ENCODE peak calls at places on chromosome 10, in five cellular contexts. One of them, this sample, is unnamed.
A peak's percentile ranks its signal among the peaks of the same experiment; 100 is the strongest.

GRCh38 chr10:97197030-97197500 is 11.3 kb upstream of the SLIT1 start:
- DNase-seq in stomach: no peak
- DNase-seq in heart left ventricle: no peak
- DNase-seq in OCI-LY7: no peak
- DNase-seq in nephron progenitor cell: no peak
- DNase-seq in this sample: no peak

GRCh38 chr10:122475581-122475980 is 14.2 kb downstream of the HTRA1 start:
- DNase-seq in heart left ventricle: no peak
- DNase-seq in stomach: no peak
- DNase-seq in nephron progenitor cell: peak; percentile 41
- DNase-seq in OCI-LY7: no peak
- DNase-seq in this sample: no peak

GRCh38 chr10:97721871-97722780 is 8.6 kb downstream of the MARVELD1 start:
- DNase-seq in nephron progenitor cell: no peak
- DNase-seq in heart left ventricle: no peak
- DNase-seq in stomach: no peak
- DNase-seq in OCI-LY7: no peak
- DNase-seq in this sample: no peak

GRCh38 chr10:91135113-91135512 is 85.3 kb upstream of the PCGF5 start:
- DNase-seq in heart left ventricle: no peak
- DNase-seq in OCI-LY7: no peak
- DNase-seq in stomach: no peak
- DNase-seq in nephron progenitor cell: no peak
- DNase-seq in this sample: no peak

GRCh38 chr10:7364474-7364873 is 46.4 kb downstream of the SFMBT2 start:
- DNase-seq in nephron progenitor cell: no peak
- DNase-seq in OCI-LY7: no peak
- DNase-seq in heart left ventricle: no peak
- DNase-seq in stomach: no peak
- DNase-seq in this sample: no peak

GRCh38 chr10:67790534-67791408 is 47.2 kb downstream of the DNAJC12 start:
- DNase-seq in stomach: no peak
- DNase-seq in OCI-LY7: peak; percentile 64
- DNase-seq in nephron progenitor cell: no peak
- DNase-seq in heart left ventricle: no peak
- DNase-seq in this sample: no peak

GRCh38 chr10:60230892-60231291 is 158.8 kb downstream of the ANK3 start:
- DNase-seq in nephron progenitor cell: no peak
- DNase-seq in heart left ventricle: no peak
- DNase-seq in OCI-LY7: no peak
- DNase-seq in stomach: no peak
- DNase-seq in this sample: no peak

GRCh38 chr10:115939101-115939815 is 333.7 kb downstream of the GFRA1 start:
- DNase-seq in heart left ventricle: no peak
- DNase-seq in nephron progenitor cell: no peak
- DNase-seq in stomach: no peak
- DNase-seq in OCI-LY7: no peak
- DNase-seq in this sample: no peak

GRCh38 chr10:112564337-112564736 is 117.3 kb downstream of the VTI1A start:
- DNase-seq in nephron progenitor cell: no peak
- DNase-seq in heart left ventricle: no peak
- DNase-seq in OCI-LY7: no peak
- DNase-seq in stomach: no peak
- DNase-seq in this sample: no peak

GRCh38 chr10:107800061-107800460 is 635.6 kb upstream of the SORCS1 start:
- DNase-seq in OCI-LY7: no peak
- DNase-seq in nephron progenitor cell: no peak
- DNase-seq in stomach: no peak
- DNase-seq in heart left ventricle: no peak
- DNase-seq in this sample: no peak

GRCh38 chr10:86372785-86373239 is 6.2 kb upstream of the GRID1 start:
- DNase-seq in OCI-LY7: no peak
- DNase-seq in stomach: peak; percentile 17
- DNase-seq in heart left ventricle: no peak
- DNase-seq in nephron progenitor cell: no peak
- DNase-seq in this sample: peak; percentile 52

GRCh38 chr10:24722131-24722675 is 1.5 kb downstream of the ARHGAP21 start:
- DNase-seq in OCI-LY7: no peak
- DNase-seq in nephron progenitor cell: no peak
- DNase-seq in heart left ventricle: no peak
- DNase-seq in stomach: no peak
- DNase-seq in this sample: no peak

GRCh38 chr10:11434323-11434722 is 177.1 kb downstream of the USP6NL start:
- DNase-seq in heart left ventricle: no peak
- DNase-seq in nephron progenitor cell: no peak
- DNase-seq in stomach: no peak
- DNase-seq in OCI-LY7: peak; percentile 59
- DNase-seq in this sample: no peak

GRCh38 chr10:12351447-12351846 is 2.1 kb downstream of the CAMK1D start:
- DNase-seq in heart left ventricle: no peak
- DNase-seq in OCI-LY7: no peak
- DNase-seq in stomach: no peak
- DNase-seq in nephron progenitor cell: peak; percentile 23
- DNase-seq in this sample: no peak

GRCh38 chr10:49208996-49209395 is 20.8 kb upstream of the TMEM273 start:
- DNase-seq in heart left ventricle: no peak
- DNase-seq in OCI-LY7: no peak
- DNase-seq in nephron progenitor cell: no peak
- DNase-seq in stomach: no peak
- DNase-seq in this sample: no peak

GRCh38 chr10:24784061-24784460 is 60.4 kb upstream of the ARHGAP21 start:
- DNase-seq in OCI-LY7: no peak
- DNase-seq in heart left ventricle: no peak
- DNase-seq in nephron progenitor cell: no peak
- DNase-seq in stomach: no peak
- DNase-seq in this sample: no peak

GRCh38 chr10:43041422-43042342 is 35.2 kb upstream of the RET start:
- DNase-seq in OCI-LY7: no peak
- DNase-seq in heart left ventricle: no peak
- DNase-seq in nephron progenitor cell: no peak
- DNase-seq in stomach: peak; percentile 17
- DNase-seq in this sample: no peak

GRCh38 chr10:130003166-130003565 is 39.1 kb upstream of the EBF3 start:
- DNase-seq in stomach: no peak
- DNase-seq in OCI-LY7: no peak
- DNase-seq in nephron progenitor cell: no peak
- DNase-seq in heart left ventricle: no peak
- DNase-seq in this sample: no peak

GRCh38 chr10:52801951-52802350 is 29.4 kb upstream of the MBL2 start:
- DNase-seq in heart left ventricle: no peak
- DNase-seq in nephron progenitor cell: no peak
- DNase-seq in OCI-LY7: no peak
- DNase-seq in stomach: no peak
- DNase-seq in this sample: no peak

GRCh38 chr10:132599712-132600111 is 62.1 kb downstream of the INPP5A start:
- DNase-seq in OCI-LY7: no peak
- DNase-seq in heart left ventricle: no peak
- DNase-seq in stomach: no peak
- DNase-seq in nephron progenitor cell: no peak
- DNase-seq in this sample: no peak

GRCh38 chr10:124703778-124704427 is 40.3 kb downstream of the FAM53B start:
- DNase-seq in heart left ventricle: peak; percentile 90
- DNase-seq in stomach: peak; percentile 61
- DNase-seq in nephron progenitor cell: no peak
- DNase-seq in OCI-LY7: peak; percentile 94
- DNase-seq in this sample: no peak

GRCh38 chr10:63798599-63799498 is 277.6 kb downstream of the REEP3 start:
- DNase-seq in OCI-LY7: no peak
- DNase-seq in stomach: peak; percentile 72
- DNase-seq in heart left ventricle: peak; percentile 71
- DNase-seq in nephron progenitor cell: no peak
- DNase-seq in this sample: no peak

DNA sequence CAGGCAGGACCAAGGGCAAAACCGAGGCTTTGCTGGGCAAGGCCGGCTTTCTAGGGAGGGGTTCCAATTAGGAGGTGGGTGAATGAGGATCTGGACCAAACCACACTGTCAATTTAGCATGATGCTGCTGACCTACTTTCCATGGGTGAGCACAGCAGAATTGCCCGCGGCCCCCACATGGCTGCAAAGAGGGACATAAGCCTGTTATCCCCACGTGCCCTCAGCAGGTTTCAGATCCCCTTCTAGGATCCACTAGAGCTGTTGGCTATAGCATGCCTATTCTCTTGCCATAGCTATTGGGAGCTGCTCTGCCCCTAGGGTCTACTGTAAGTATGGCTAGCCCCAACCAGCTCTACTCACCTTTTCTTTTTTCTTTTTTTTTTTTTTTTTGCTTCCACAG is 102.8 kb downstream of the COL13A1 start:
- DNase-seq in OCI-LY7: no peak
- DNase-seq in nephron progenitor cell: no peak
- DNase-seq in heart left ventricle: no peak
- DNase-seq in stomach: no peak
- DNase-seq in this sample: no peak
- TF ChIP-seq CTCF in OCI-LY7: no peak
- TF ChIP-seq CTCF in nephron progenitor cell: no peak
- TF ChIP-seq CTCF in heart left ventricle: no peak
- TF ChIP-seq CTCF in stomach: no peak
- TF ChIP-seq CTCF in this sample: no peak

GRCh38 chr10:81817611-81818160 is 57.3 kb upstream of the NRG3 start:
- DNase-seq in stomach: no peak
- DNase-seq in nephron progenitor cell: no peak
- DNase-seq in OCI-LY7: no peak
- DNase-seq in heart left ventricle: no peak
- DNase-seq in this sample: no peak

GRCh38 chr10:81814842-81815241 is 60.2 kb upstream of the NRG3 start:
- DNase-seq in nephron progenitor cell: no peak
- DNase-seq in stomach: no peak
- DNase-seq in heart left ventricle: no peak
- DNase-seq in OCI-LY7: no peak
- DNase-seq in this sample: no peak

GRCh38 chr10:81820418-81820817 is 54.6 kb upstream of the NRG3 start:
- DNase-seq in OCI-LY7: no peak
- DNase-seq in nephron progenitor cell: no peak
- DNase-seq in stomach: no peak
- DNase-seq in heart left ventricle: no peak
- DNase-seq in this sample: no peak
- TF ChIP-seq CTCF in OCI-LY7: peak; percentile 43
- TF ChIP-seq CTCF in nephron progenitor cell: peak; percentile 33
- TF ChIP-seq CTCF in stomach: no peak
- TF ChIP-seq CTCF in heart left ventricle: no peak
- TF ChIP-seq CTCF in this sample: peak; percentile 57

DNA sequence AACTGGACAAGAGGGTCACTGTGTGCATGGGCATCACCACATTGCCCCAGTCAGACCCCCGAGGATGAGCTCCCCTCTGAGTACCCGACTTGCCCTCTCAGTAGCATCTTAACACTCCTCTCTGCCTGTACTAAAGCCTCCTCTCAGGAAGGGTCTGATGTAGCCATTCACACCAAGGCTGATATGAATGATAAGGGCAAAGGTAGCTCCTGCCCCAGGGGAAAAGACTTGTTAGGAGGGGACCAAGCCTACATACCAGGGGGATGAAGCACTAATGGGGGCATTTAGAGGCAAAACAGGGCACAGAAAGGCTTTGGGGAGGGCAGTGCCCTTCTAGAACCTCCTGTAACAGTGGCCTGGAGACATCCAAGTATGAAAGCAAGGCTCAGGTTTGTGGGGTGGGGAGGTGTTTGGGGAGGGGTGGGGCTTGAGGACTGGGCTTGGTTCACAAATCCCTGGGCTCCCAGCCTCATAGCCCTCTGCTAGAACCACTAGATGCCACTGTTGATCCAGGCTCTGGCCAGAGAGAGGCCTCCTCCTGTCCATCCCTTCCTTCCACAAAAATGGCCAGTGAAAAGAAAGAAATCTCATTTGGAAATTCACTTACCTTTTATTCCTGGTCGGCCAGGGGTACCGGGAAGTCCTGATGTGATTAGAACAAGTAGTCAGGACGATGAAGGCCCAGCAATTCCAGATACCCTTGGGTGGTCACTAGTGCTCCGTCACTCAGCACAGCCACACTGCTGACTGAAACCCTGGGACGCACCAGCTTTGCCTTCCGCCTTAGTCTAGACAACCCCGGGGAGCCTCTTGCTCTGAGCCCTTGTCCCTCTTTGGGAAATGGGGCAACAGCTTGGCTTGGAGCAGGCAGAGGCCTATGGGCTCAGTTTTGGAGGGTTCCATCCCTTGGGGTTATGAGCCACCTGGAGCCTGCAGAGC is 40.3 kb downstream of the COL17A1 start:
- DNase-seq in heart left ventricle: peak; percentile 34
- DNase-seq in nephron progenitor cell: peak; percentile 56
- DNase-seq in stomach: peak; percentile 46
- DNase-seq in OCI-LY7: no peak
- DNase-seq in this sample: no peak
- TF ChIP-seq CTCF in heart left ventricle: peak; percentile 42
- TF ChIP-seq CTCF in nephron progenitor cell: peak; percentile 63
- TF ChIP-seq CTCF in stomach: no peak
- TF ChIP-seq CTCF in OCI-LY7: peak; percentile 36
- TF ChIP-seq CTCF in this sample: peak; percentile 73

DNA sequence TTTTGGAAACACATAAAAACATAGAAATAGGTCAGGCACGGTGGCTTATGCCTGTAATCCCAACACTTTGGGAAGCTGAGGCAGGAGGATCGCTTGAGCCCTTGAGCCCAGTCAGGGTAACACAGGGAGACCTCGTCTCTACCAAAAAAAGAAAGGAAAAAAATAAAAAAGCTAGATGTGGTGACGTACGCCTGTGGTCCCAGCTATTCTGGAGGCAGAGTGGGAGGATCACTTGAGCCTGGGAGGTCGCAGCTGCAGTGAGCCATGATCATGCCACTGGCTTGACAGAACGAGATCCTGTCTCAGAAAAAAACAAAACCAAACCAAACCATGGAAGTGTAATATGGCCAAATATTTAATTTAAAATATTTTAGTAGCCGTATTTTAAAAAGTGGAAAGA is 55.6 kb downstream of the MCU start:
- DNase-seq in heart left ventricle: no peak
- DNase-seq in nephron progenitor cell: no peak
- DNase-seq in OCI-LY7: no peak
- DNase-seq in stomach: no peak
- DNase-seq in this sample: no peak
- TF ChIP-seq CTCF in heart left ventricle: no peak
- TF ChIP-seq CTCF in nephron progenitor cell: no peak
- TF ChIP-seq CTCF in OCI-LY7: no peak
- TF ChIP-seq CTCF in stomach: no peak
- TF ChIP-seq CTCF in this sample: no peak

DNA sequence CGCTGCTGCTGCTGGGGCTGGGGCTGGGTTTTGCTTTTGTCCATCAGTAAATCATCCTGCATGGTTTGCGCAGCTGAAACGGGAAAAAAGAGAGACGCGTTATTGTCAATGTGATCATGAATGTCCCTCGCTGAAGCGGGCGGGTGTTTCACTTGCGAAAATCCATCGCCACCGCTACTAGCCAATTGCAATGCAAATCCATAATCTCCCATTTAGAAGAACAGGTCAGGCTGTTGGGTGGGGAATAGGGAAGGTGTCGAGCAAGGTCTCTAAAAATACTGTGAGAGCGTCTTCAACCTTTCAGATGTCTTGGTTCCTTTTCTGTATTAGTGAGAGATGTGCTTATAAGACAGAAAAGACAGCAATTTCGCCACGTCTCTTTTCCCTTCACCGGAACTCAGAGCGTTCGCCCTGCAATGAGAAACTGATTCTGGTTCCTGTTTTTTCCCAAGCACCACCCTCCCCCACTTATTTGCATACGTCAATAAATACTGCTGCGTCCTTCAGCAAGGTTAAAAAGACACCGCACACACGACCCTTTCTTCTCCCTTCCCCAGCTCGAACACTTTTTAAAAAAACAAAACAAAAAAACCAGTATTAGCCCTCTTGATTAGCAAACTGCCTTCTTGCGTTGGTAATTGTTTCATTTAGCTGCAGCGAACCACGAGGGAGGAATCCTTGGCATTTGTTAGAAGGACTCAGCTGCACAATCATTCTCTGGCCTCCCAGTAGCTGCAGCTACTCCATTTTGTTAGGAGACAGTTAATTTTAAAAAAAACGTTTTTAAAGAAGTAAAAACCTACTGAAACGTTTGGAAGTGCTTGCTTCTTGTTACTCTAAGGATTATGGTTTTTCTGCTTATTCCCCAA is 50.4 kb downstream of the CPEB3 start:
- DNase-seq in heart left ventricle: peak; percentile 72
- DNase-seq in OCI-LY7: peak; percentile 79
- DNase-seq in nephron progenitor cell: peak; percentile 23
- DNase-seq in stomach: peak; percentile 70
- DNase-seq in this sample: no peak
- TF ChIP-seq CTCF in heart left ventricle: no peak
- TF ChIP-seq CTCF in OCI-LY7: no peak
- TF ChIP-seq CTCF in nephron progenitor cell: no peak
- TF ChIP-seq CTCF in stomach: no peak
- TF ChIP-seq CTCF in this sample: no peak

This sample was measured in type B pancreatic cell.